ENCODE peak calls at places on chromosomes 5 and 9, in four cellular contexts. U is ovary, R is fibroblast of the aortic adventitia, B is heart right ventricle. A is an unnamed sample.

GRCh38 chr9:136349546-136349945 is 14.0 kb downstream of the DNLZ start:
- DNase-seq in B (no peak), R (no peak), U (no peak), A (no peak)

GRCh38 chr5:58188287-58188651 is 271.6 kb downstream of the PLK2 start:
- DNase-seq in R (peak; percentile 86), B (no peak), U (no peak), A (peak; percentile 30)

GRCh38 chr5:60507687-60508086 is 192.3 kb downstream of the DEPDC1B start:
- DNase-seq in U (no peak), B (no peak), R (peak; percentile 52), A (peak; percentile 92)

GRCh38 chr9:137277329-137278041 is at the start of gene TOR4A:
- DNase-seq in U (peak; percentile 80), R (peak; percentile 84), B (peak; percentile 90), A (peak; percentile 92)

GRCh38 chr9:17470015-17470414 is 108.9 kb upstream of the SH3GL2 start:
- DNase-seq in U (no peak), R (no peak), B (no peak), A (no peak)

GRCh38 chr9:95316794-95317118 is 753 bp downstream of the FANCC start:
- DNase-seq in U (no peak), R (peak; percentile 37), B (peak; percentile 68), A (peak; percentile 80)

GRCh38 chr5:36946101-36946500 is 69.5 kb downstream of the NIPBL start:
- DNase-seq in R (no peak), U (no peak), B (no peak), A (no peak)

GRCh38 chr9:93818795-93819472 is 136.2 kb downstream of the BARX1 start:
- DNase-seq in R (no peak), U (no peak), B (no peak), A (no peak)

GRCh38 chr5:88878976-88879375 is 4.0 kb downstream of the MEF2C start:
- DNase-seq in R (peak; percentile 51), U (no peak), B (no peak), A (peak; percentile 27)

GRCh38 chr5:68460147-68460760 is 244.7 kb downstream of the PIK3R1 start:
- DNase-seq in U (no peak), R (peak; percentile 82), B (no peak), A (peak; percentile 83)

GRCh38 chr5:146825033-146825432 is 53.5 kb downstream of the PPP2R2B start:
- DNase-seq in B (peak; percentile 11), U (no peak), R (peak; percentile 46), A (peak; percentile 26)

GRCh38 chr9:114307323-114308250 is 15.3 kb upstream of the ORM1 start:
- DNase-seq in B (no peak), R (peak; percentile 76), U (peak; percentile 9), A (no peak)

GRCh38 chr9:121559183-121559582 is 59.5 kb upstream of the GGTA1 start:
- DNase-seq in B (no peak), U (no peak), R (peak; percentile 29), A (no peak)

GRCh38 chr9:27865031-27865438 is 291.8 kb upstream of the C9orf72 start:
- DNase-seq in U (no peak), B (no peak), R (no peak), A (no peak)

GRCh38 chr5:143968071-143968878 is 156.3 kb downstream of the HMHB1 start:
- DNase-seq in R (peak; percentile 87), U (no peak), B (no peak), A (peak; percentile 65)

GRCh38 chr5:175638305-175638704 is 19.6 kb upstream of the HRH2 start:
- DNase-seq in R (no peak), U (no peak), B (no peak), A (no peak)

GRCh38 chr9:119117409-119117808 is 251.8 kb downstream of the BRINP1 start:
- DNase-seq in R (no peak), B (no peak), U (no peak), A (no peak)

GRCh38 chr5:61234019-61234418 is 71.8 kb upstream of the SMIM15 start:
- DNase-seq in U (no peak), R (no peak), B (no peak), A (no peak)

GRCh38 chr9:123338710-123339665 is 17.0 kb upstream of the CRB2 start:
- DNase-seq in R (no peak), U (no peak), B (peak; percentile 34), A (peak; percentile 53)

GRCh38 chr5:74382864-74383618 is 257.5 kb downstream of the ENC1 start:
- DNase-seq in R (peak; percentile 95), B (no peak), U (no peak), A (peak; percentile 54)

GRCh38 chr9:22084336-22085035 is 75.4 kb upstream of the CDKN2B start:
- DNase-seq in R (peak; percentile 97), B (no peak), U (no peak), A (peak; percentile 88)

GRCh38 chr9:104885818-104886709 is 41.9 kb downstream of the ABCA1 start:
- DNase-seq in B (no peak), R (no peak), U (no peak), A (no peak)

GRCh38 chr9:99488109-99489042 is 266.3 kb downstream of the SEC61B start:
- DNase-seq in B (no peak), R (no peak), U (no peak), A (no peak)

GRCh38 chr5:132272341-132273210 is 15.1 kb downstream of the PDLIM4 start:
- DNase-seq in U (peak; percentile 72), R (peak; percentile 59), B (peak; percentile 60), A (peak; percentile 62)

GRCh38 chr5:172902497-172903472 is 56.4 kb upstream of the RPL26L1 start:
- DNase-seq in B (peak; percentile 82), R (peak; percentile 89), U (peak; percentile 93), A (peak; percentile 96)

GRCh38 chr5:179610109-179610902 is 13.2 kb downstream of the HNRNPH1 start:
- DNase-seq in R (no peak), U (no peak), B (no peak), A (no peak)

GRCh38 chr9:133031496-133031911 is 707 bp downstream of the GTF3C5 start:
- DNase-seq in R (no peak), U (no peak), B (no peak), A (no peak)

GRCh38 chr5:111254613-111255012 is 30.4 kb downstream of the CAMK4 start:
- DNase-seq in B (no peak), U (no peak), R (peak; percentile 8), A (no peak)

GRCh38 chr5:135491552-135492318 is 39.6 kb upstream of the TIFAB start:
- DNase-seq in B (no peak), R (peak; percentile 5), U (no peak), A (no peak)
- H3K4me3 ChIP-seq in B (no peak overlapping the region), R (no peak overlapping the region), U (no peak overlapping the region), A (no peak overlapping the region)

GRCh38 chr9:76621011-76621410 is 143.2 kb upstream of the PCA3 start:
- DNase-seq in U (no peak), R (no peak), B (no peak), A (no peak)

GRCh38 chr9:76620586-76620985 is 143.7 kb upstream of the PCA3 start:
- DNase-seq in U (no peak), R (peak; percentile 40), B (no peak), A (no peak)

GRCh38 chr9:76628155-76628554 is 136.1 kb upstream of the PCA3 start:
- DNase-seq in U (no peak), B (no peak), R (no peak), A (no peak)

GRCh38 chr9:76626980-76627379 is 137.3 kb upstream of the PCA3 start:
- DNase-seq in R (no peak), B (no peak), U (no peak), A (no peak)

DNA sequence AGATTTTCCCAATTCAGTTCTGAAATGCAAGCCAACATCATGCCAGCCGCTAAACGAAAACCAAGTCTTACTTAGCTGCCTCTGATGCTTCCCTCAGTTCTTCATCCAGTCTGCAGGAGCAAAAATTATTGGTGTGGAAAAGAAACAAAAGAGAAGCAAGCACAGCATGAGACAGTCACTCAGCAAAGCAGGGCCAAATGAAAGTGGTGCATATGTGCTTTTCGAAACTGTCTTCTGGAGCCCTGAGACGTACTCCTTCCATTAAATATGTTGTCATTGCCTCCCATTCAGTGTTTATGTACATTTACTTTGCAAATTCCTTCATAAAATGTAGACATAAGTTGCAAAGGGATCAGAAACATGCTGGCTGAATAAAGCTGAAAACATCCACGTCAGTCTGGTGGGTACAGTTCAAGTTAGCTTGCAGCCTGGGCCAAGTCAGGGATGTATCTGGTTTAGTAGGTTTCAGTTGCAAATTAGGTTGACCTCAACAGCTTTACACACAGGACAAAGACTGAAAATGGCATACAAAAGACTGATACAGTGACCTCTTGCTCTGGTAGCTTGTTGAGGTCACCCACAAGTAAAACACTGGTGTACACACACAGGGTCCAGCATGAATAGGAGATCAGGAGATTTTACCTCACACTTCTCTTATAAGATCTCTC is 139.7 kb upstream of the PCA3 start:
- DNase-seq in U (no peak), B (no peak), R (no peak), A (no peak)
- H3K4me3 ChIP-seq in U (no peak overlapping the region), B (no peak overlapping the region), R (no peak overlapping the region), A (no peak overlapping the region)

GRCh38 chr5:8843766-8844165 is 702.1 kb downstream of the SEMA5A start:
- DNase-seq in R (peak; percentile 76), U (no peak), B (peak; percentile 31), A (peak; percentile 93)

GRCh38 chr5:8839361-8840055 is 706.4 kb downstream of the SEMA5A start:
- DNase-seq in B (no peak), U (no peak), R (no peak), A (no peak)

GRCh38 chr5:8844206-8844605 is 701.7 kb downstream of the SEMA5A start:
- DNase-seq in U (no peak), R (peak; percentile 67), B (no peak), A (no peak)

GRCh38 chr5:8842906-8843590 is 702.8 kb downstream of the SEMA5A start:
- DNase-seq in R (peak; percentile 39), U (no peak), B (no peak), A (peak; percentile 82)

DNA sequence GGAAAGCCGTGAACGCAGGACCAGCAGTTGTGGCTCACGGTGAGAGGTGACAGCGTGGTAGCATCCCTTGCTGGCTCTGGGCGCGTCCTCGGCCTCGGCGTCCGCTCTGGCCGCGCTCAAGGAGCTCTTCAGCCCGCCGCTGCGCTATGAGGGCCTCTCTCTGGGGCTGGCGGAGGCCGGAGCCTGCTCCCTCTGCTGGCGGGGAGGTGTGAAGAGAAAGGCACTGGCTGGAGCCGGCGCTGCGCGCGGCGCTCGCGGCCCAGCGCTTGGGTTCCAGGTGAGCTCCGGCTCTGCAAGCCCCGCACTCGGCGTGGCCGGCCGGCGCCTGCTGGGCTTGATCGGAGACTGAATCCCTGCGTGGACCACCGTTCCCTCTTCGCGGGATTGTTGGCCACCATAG is 705.6 kb downstream of the SEMA5A start:
- DNase-seq in U (no peak), B (no peak), R (no peak), A (no peak)
- H3K4me3 ChIP-seq in U (no peak overlapping the region), B (no peak overlapping the region), R (no peak overlapping the region), A (no peak overlapping the region)

DNA sequence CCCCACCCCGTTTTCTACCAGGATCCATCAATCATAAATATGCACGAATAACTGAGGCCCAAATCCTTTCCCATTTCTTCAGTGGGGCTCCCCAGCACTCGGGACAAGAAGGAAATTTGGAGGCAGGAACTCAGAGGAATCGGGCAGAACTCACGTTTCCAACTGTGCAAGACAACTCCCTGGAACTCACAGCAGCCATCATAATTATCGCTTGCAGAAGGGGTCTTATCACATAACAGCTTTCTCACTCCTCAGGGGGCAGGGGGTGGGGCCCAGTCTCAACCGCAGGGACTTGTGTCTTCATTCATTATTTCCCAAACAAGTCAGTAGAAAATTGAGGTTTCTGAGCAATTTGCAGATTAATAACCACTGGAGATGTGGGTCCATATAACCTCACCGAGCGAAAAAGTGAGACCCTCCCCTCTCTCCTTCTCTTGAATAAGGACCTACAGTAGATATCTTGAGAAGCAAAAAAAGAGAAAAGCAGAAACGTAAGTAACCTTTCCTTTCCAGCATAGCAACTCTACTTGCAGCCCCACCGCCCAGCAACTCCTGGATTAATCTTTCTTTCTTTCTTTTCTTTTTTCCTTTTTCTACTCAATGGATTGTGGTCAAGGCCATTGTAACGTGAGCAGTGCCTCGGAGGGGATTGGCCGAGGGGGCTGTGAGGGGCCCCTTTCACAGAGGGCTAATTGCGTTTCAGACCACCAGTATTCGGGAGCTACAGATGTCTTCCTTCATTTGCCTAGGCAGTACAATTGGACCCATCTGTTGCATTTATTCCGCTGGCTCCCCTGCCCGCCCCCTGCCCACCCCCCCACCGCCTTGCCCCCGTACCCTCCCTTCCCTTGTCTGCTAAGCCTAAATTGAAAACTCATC is 24.7 kb upstream of the TIFAB start:
- DNase-seq in U (no peak), R (no peak), B (no peak), A (no peak)
- H3K4me3 ChIP-seq in U (no peak overlapping the region), R (no peak overlapping the region), B (no peak overlapping the region), A (no peak overlapping the region)